ENCODE peak calls at places on chromosome 21, in six cellular contexts. One of them, this sample, is unnamed.

GRCh38 chr21:43333301-43334062 is 93.4 kb downstream of the SIK1 start:
- DNase-seq in lower lobe of right lung: peak; percentile 79
- DNase-seq in prostate gland: peak; percentile 90
- DNase-seq in trophoblast cell: peak; percentile 87
- DNase-seq in CD8-positive, alpha-beta memory T cell: no peak
- DNase-seq in A549: peak; percentile 97
- DNase-seq in this sample: peak; percentile 60

GRCh38 chr21:16420086-16420724 is 690.4 kb downstream of the USP25 start:
- DNase-seq in CD8-positive, alpha-beta memory T cell: no peak
- DNase-seq in prostate gland: peak; percentile 67
- DNase-seq in trophoblast cell: peak; percentile 2
- DNase-seq in A549: peak; percentile 32
- DNase-seq in lower lobe of right lung: no peak
- DNase-seq in this sample: no peak

GRCh38 chr21:31198575-31198974 is 145.5 kb downstream of the TIAM1 start:
- DNase-seq in prostate gland: peak; percentile 23
- DNase-seq in trophoblast cell: peak; percentile 19
- DNase-seq in lower lobe of right lung: no peak
- DNase-seq in CD8-positive, alpha-beta memory T cell: no peak
- DNase-seq in A549: peak; percentile 36
- DNase-seq in this sample: no peak

GRCh38 chr21:16891821-16892220 is 621.0 kb upstream of the CXADR start:
- DNase-seq in trophoblast cell: no peak
- DNase-seq in prostate gland: peak; percentile 58
- DNase-seq in CD8-positive, alpha-beta memory T cell: no peak
- DNase-seq in A549: peak; percentile 21
- DNase-seq in lower lobe of right lung: no peak
- DNase-seq in this sample: no peak

GRCh38 chr21:30623362-30623761 is 2.9 kb downstream of the KRTAP20-4 start:
- DNase-seq in trophoblast cell: no peak
- DNase-seq in prostate gland: no peak
- DNase-seq in lower lobe of right lung: no peak
- DNase-seq in CD8-positive, alpha-beta memory T cell: no peak
- DNase-seq in A549: no peak
- DNase-seq in this sample: no peak

GRCh38 chr21:27771938-27772505 is 805.1 kb upstream of the ADAMTS5 start:
- DNase-seq in CD8-positive, alpha-beta memory T cell: no peak
- DNase-seq in lower lobe of right lung: no peak
- DNase-seq in A549: no peak
- DNase-seq in prostate gland: no peak
- DNase-seq in trophoblast cell: no peak
- DNase-seq in this sample: no peak

GRCh38 chr21:31537872-31538576 is 121.5 kb upstream of the SOD1 start:
- DNase-seq in trophoblast cell: no peak
- DNase-seq in CD8-positive, alpha-beta memory T cell: no peak
- DNase-seq in prostate gland: no peak
- DNase-seq in lower lobe of right lung: no peak
- DNase-seq in A549: no peak
- DNase-seq in this sample: no peak

GRCh38 chr21:15968911-15969310 is 239.1 kb downstream of the USP25 start:
- DNase-seq in lower lobe of right lung: no peak
- DNase-seq in CD8-positive, alpha-beta memory T cell: no peak
- DNase-seq in trophoblast cell: no peak
- DNase-seq in prostate gland: no peak
- DNase-seq in A549: no peak
- DNase-seq in this sample: no peak

GRCh38 chr21:15794277-15794912 is 64.6 kb downstream of the USP25 start:
- DNase-seq in A549: no peak
- DNase-seq in lower lobe of right lung: no peak
- DNase-seq in prostate gland: no peak
- DNase-seq in CD8-positive, alpha-beta memory T cell: no peak
- DNase-seq in trophoblast cell: no peak
- DNase-seq in this sample: no peak

GRCh38 chr21:31395268-31395667 is 51.2 kb upstream of the TIAM1 start:
- DNase-seq in lower lobe of right lung: no peak
- DNase-seq in A549: no peak
- DNase-seq in trophoblast cell: no peak
- DNase-seq in CD8-positive, alpha-beta memory T cell: no peak
- DNase-seq in prostate gland: no peak
- DNase-seq in this sample: no peak

GRCh38 chr21:23899561-23899960 is 1707.7 kb downstream of the MRPL39 start:
- DNase-seq in prostate gland: no peak
- DNase-seq in A549: no peak
- DNase-seq in trophoblast cell: no peak
- DNase-seq in CD8-positive, alpha-beta memory T cell: no peak
- DNase-seq in lower lobe of right lung: no peak
- DNase-seq in this sample: no peak

GRCh38 chr21:14533555-14534400 is 12.3 kb downstream of the SAMSN1 start:
- DNase-seq in A549: peak; percentile 26
- DNase-seq in trophoblast cell: peak; percentile 59
- DNase-seq in lower lobe of right lung: no peak
- DNase-seq in CD8-positive, alpha-beta memory T cell: peak; percentile 68
- DNase-seq in prostate gland: no peak
- DNase-seq in this sample: peak; percentile 68

GRCh38 chr21:44263221-44263671 is 1.5 kb upstream of the DNMT3L start:
- DNase-seq in prostate gland: no peak
- DNase-seq in CD8-positive, alpha-beta memory T cell: peak; percentile 45
- DNase-seq in trophoblast cell: no peak
- DNase-seq in A549: no peak
- DNase-seq in lower lobe of right lung: no peak
- DNase-seq in this sample: no peak

GRCh38 chr21:43959231-43960041 is 52.7 kb upstream of the TRAPPC10 start:
- DNase-seq in lower lobe of right lung: no peak
- DNase-seq in CD8-positive, alpha-beta memory T cell: peak; percentile 44
- DNase-seq in A549: no peak
- DNase-seq in prostate gland: no peak
- DNase-seq in trophoblast cell: no peak
- DNase-seq in this sample: no peak

GRCh38 chr21:29332461-29333354 is 34.0 kb downstream of the BACH1 start:
- DNase-seq in trophoblast cell: no peak
- DNase-seq in lower lobe of right lung: no peak
- DNase-seq in A549: no peak
- DNase-seq in prostate gland: no peak
- DNase-seq in CD8-positive, alpha-beta memory T cell: no peak
- DNase-seq in this sample: no peak

DNA sequence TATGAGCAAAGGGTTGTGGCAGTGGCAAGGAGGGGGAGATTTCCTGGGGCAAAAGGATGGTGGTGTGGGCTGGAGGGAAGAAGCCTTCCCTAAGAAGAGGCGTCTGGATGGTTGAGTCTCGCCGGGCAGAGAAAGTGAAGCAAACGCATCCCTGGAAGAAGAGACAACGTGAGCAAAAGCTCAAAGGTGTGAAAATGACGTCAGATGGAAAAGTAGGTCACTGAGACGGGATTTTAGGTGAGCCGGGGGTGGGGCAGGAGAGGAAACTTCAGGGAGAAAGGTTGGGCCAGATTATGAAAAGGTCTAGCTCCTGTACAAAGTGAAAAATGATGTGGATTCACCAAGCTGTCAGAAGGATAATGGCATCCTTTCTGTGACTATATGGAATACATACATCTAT is 95.3 kb upstream of the KCNE2 start:
- DNase-seq in lower lobe of right lung: no peak
- DNase-seq in prostate gland: no peak
- DNase-seq in CD8-positive, alpha-beta memory T cell: no peak
- DNase-seq in A549: no peak
- DNase-seq in trophoblast cell: no peak
- DNase-seq in this sample: no peak
- H3K27ac ChIP-seq in lower lobe of right lung: no peak overlapping the region
- H3K27ac ChIP-seq in prostate gland: no peak overlapping the region
- H3K27ac ChIP-seq in CD8-positive, alpha-beta memory T cell: no peak overlapping the region
- H3K27ac ChIP-seq in A549: no peak overlapping the region
- H3K27ac ChIP-seq in trophoblast cell: no peak overlapping the region
- H3K27ac ChIP-seq in this sample: no peak overlapping the region

DNA sequence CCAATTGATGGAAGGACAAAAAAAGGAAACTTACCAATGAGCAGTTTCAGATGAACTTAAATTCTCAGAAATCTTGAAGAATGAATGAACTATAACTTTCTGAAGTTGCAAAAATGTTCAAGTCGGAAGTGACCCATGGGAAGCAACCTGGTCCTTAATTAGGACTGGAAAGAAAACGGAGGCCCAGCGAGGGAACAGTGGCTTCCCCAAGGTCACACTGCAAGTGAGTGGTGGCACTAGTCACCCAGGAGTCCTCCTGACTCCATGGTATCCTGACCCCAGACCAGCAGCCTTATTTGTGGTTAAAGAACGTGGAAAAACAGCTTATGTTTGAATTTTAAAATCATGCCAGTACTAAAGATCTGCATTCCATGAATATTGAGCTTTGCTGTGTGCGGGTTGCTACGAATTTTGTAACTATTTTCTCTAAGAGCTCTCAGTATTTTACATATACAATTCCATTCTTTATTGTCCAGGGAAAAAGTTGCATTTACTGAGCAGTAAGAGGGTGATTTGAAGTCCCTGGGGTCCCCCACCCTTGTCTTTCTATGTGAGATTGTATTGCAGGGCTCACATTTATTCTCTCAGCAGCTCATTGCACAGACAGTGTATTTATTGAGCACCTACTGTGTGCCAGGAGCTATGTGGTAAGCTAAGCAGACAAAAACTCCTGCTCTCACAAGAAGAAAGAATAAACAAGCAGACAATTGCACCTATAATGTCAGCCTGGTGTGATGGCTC is 61.5 kb upstream of the ATP5PO start:
- DNase-seq in lower lobe of right lung: no peak
- DNase-seq in trophoblast cell: peak; percentile 45
- DNase-seq in A549: no peak
- DNase-seq in CD8-positive, alpha-beta memory T cell: no peak
- DNase-seq in prostate gland: no peak
- DNase-seq in this sample: no peak
- H3K27ac ChIP-seq in lower lobe of right lung: peak overlapping the region; percentile 62
- H3K27ac ChIP-seq in trophoblast cell: no peak overlapping the region
- H3K27ac ChIP-seq in A549: no peak overlapping the region
- H3K27ac ChIP-seq in CD8-positive, alpha-beta memory T cell: peak overlapping the region; percentile 83
- H3K27ac ChIP-seq in prostate gland: no peak overlapping the region
- H3K27ac ChIP-seq in this sample: peak overlapping the region; percentile 100

DNA sequence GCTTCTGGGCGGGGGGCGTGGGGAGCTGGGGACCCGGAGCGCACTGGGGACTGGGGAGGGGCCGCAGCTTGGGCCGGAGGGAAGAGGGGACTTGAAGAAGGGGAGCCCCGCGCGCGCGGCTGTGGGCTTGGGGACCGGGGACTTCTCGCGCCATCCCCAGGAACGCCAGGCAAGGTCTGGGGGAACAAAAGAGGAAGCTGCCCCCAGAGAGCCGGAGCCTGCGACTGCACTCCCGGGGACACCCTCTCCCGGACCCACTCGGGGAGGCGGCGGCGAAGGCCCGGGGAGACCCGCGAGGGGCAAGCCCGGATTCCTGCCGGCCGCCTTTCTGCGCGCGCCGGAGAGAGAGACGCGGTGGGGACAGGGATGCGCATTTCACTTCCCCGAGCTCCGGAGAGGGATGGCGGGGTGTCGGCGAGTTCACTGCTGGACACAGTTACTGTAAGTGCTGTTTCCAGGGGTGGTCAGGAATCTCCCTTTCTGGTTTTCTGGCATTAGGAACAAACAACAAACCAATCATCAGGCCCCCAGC is 732 bp downstream of the ABCG1 start:
- DNase-seq in trophoblast cell: no peak
- DNase-seq in prostate gland: no peak
- DNase-seq in A549: no peak
- DNase-seq in CD8-positive, alpha-beta memory T cell: peak; percentile 54
- DNase-seq in lower lobe of right lung: peak; percentile 69
- DNase-seq in this sample: no peak
- H3K27ac ChIP-seq in trophoblast cell: no peak overlapping the region
- H3K27ac ChIP-seq in prostate gland: peak overlapping the region; percentile 69
- H3K27ac ChIP-seq in A549: peak overlapping the region; percentile 73
- H3K27ac ChIP-seq in CD8-positive, alpha-beta memory T cell: peak overlapping the region; percentile 86
- H3K27ac ChIP-seq in lower lobe of right lung: peak overlapping the region; percentile 86
- H3K27ac ChIP-seq in this sample: peak overlapping the region; percentile 69

GRCh38 chr21:25944082-25944481 is 209.3 kb downstream of the GABPA start:
- DNase-seq in lower lobe of right lung: no peak
- DNase-seq in A549: no peak
- DNase-seq in prostate gland: no peak
- DNase-seq in trophoblast cell: no peak
- DNase-seq in CD8-positive, alpha-beta memory T cell: no peak
- DNase-seq in this sample: no peak
- H3K27ac ChIP-seq in lower lobe of right lung: no peak overlapping the region
- H3K27ac ChIP-seq in A549: no peak overlapping the region
- H3K27ac ChIP-seq in prostate gland: no peak overlapping the region
- H3K27ac ChIP-seq in trophoblast cell: no peak overlapping the region
- H3K27ac ChIP-seq in CD8-positive, alpha-beta memory T cell: no peak overlapping the region
- H3K27ac ChIP-seq in this sample: no peak overlapping the region

DNA sequence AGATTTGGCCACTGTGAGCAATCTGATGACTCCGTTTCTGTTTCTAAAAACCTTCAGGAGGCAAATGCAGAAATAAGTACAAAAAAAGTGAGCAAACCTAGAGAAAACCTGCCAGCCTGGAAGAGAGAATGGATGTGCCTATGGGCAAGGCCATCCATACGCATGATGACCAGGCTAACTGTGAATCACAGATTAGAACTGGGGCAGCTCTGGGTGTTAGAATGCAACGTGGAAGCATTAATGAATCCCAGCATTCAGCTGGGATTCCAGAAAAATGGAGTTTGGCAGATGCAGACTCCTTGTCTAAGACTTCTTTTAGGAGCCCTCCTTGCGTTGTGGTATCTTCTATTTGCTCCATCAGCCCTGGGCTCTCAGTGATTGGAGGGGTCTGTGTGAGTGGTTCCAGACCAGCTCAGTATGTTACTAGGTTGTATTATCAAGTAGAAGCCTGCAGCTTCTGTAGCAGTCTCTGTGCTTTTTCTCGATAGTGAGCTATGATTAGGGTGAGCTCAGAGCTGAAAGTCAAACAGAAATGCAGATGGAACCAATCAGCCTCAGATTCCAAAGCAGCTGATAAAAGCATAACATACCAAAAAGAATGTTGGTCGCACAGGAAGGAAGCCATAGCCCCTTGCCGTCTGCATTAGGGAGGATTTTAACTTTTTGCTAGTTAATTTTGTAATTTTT is 154.0 kb downstream of the PSMG1 start:
- DNase-seq in lower lobe of right lung: no peak
- DNase-seq in CD8-positive, alpha-beta memory T cell: no peak
- DNase-seq in A549: no peak
- DNase-seq in trophoblast cell: no peak
- DNase-seq in prostate gland: no peak
- DNase-seq in this sample: no peak
- H3K27ac ChIP-seq in lower lobe of right lung: peak overlapping the region; percentile 53
- H3K27ac ChIP-seq in CD8-positive, alpha-beta memory T cell: no peak overlapping the region
- H3K27ac ChIP-seq in A549: no peak overlapping the region
- H3K27ac ChIP-seq in trophoblast cell: peak overlapping the region; percentile 23
- H3K27ac ChIP-seq in prostate gland: no peak overlapping the region
- H3K27ac ChIP-seq in this sample: no peak overlapping the region